ENCODE peak calls at places on chromosomes 12 and 14, in six cellular contexts. L is AG09319; K is activated CD4-positive, alpha-beta T cell treated with anti-CD3 and anti-CD28 coated beads for 36 hours; E is stimulated activated CD8-positive, alpha-beta memory T cell treated with anti-CD3 and anti-CD28 coated beads, Interleukin-2, amount 100 ng/mL, for 1 hour; P is T-helper 17 cell; B is Kasumi-1. G is an unnamed sample.

GRCh38 chr12:118103601-118104382 is at the start of gene VSIG10:
- DNase-seq in B (peak), L (peak), E (no peak), K (peak), P (no peak), G (peak)

GRCh38 chr14:36690301-36691020 is 28.8 kb downstream of the PAX9 start:
- DNase-seq in K (no peak), P (no peak), B (no peak), L (no peak), E (no peak), G (peak)

GRCh38 chr14:52106853-52107252 is 38.0 kb upstream of the NID2 start:
- DNase-seq in B (no peak), P (no peak), K (no peak), L (no peak), E (no peak), G (peak)

GRCh38 chr12:110860833-110861291 is 14.1 kb downstream of the CCDC63 start:
- DNase-seq in L (no peak), B (peak), P (no peak), K (no peak), E (no peak), G (no peak)

GRCh38 chr14:22839159-22839779 is 2.9 kb downstream of the MMP14 start:
- DNase-seq in E (no peak), P (no peak), K (no peak), B (no peak), L (no peak), G (no peak)

GRCh38 chr12:105235747-105236476 is at the start of gene APPL2:
- DNase-seq in P (peak), K (peak), B (peak), E (peak), L (peak), G (peak)

GRCh38 chr14:77580477-77580876 is 36.0 kb downstream of the SPTLC2 start:
- DNase-seq in B (no peak), K (no peak), P (no peak), E (no peak), L (no peak), G (peak)

GRCh38 chr14:71783101-71783500 is 149.1 kb upstream of the RGS6 start:
- DNase-seq in K (no peak), B (no peak), L (no peak), E (no peak), P (no peak), G (no peak)

GRCh38 chr14:58899317-58899713 is 261.6 kb downstream of the DACT1 start:
- DNase-seq in L (no peak), B (no peak), K (no peak), P (no peak), E (no peak), G (peak)

GRCh38 chr12:111699962-111700361 is 14.1 kb downstream of the ACAD10 start:
- DNase-seq in P (no peak), K (no peak), B (no peak), L (no peak), E (no peak), G (no peak)

GRCh38 chr12:117933545-117933944 is 35.2 kb downstream of the KSR2 start:
- DNase-seq in B (no peak), P (no peak), L (no peak), K (no peak), E (no peak), G (no peak)

GRCh38 chr12:14654842-14655241 is 41.6 kb downstream of the GUCY2C start:
- DNase-seq in P (no peak), K (no peak), L (no peak), B (no peak), E (no peak), G (no peak)

GRCh38 chr14:103762547-103762946 is 46.9 kb downstream of the ZFYVE21 start:
- DNase-seq in E (no peak), K (no peak), L (no peak), P (no peak), B (peak), G (no peak)

GRCh38 chr14:91660790-91661189 is 71.1 kb downstream of the CATSPERB start:
- DNase-seq in E (no peak), K (no peak), B (no peak), L (no peak), P (no peak), G (no peak)

GRCh38 chr14:39731912-39732311 is 299.7 kb upstream of the FBXO33 start:
- DNase-seq in P (no peak), E (no peak), B (no peak), L (no peak), K (peak), G (no peak)

GRCh38 chr12:69151254-69151751 is 88.1 kb upstream of the CPSF6 start:
- DNase-seq in B (no peak), L (no peak), P (no peak), E (no peak), K (no peak), G (no peak)

GRCh38 chr12:25328082-25328712 is 77.5 kb upstream of the KRAS start:
- DNase-seq in K (no peak), B (no peak), P (no peak), E (no peak), L (no peak), G (peak)

GRCh38 chr12:108777156-108777555 is 45.8 kb upstream of the CORO1C start:
- DNase-seq in L (no peak), B (no peak), E (no peak), P (no peak), K (no peak), G (no peak)

GRCh38 chr12:120444676-120445075 is 1.5 kb downstream of the TRIAP1 start:
- DNase-seq in L (no peak), E (no peak), K (no peak), P (no peak), B (no peak), G (no peak)

GRCh38 chr12:106033161-106033675 is 105.5 kb downstream of the NUAK1 start:
- DNase-seq in B (no peak), K (no peak), P (no peak), E (no peak), L (no peak), G (no peak)

GRCh38 chr12:52618866-52619265 is 507 bp upstream of the KRT73 start:
- DNase-seq in L (no peak), E (no peak), P (no peak), K (no peak), B (no peak), G (no peak)

GRCh38 chr12:56338643-56339422 is at the start of gene IL23A:
- DNase-seq in K (peak), L (no peak), E (peak), B (no peak), P (peak), G (peak)

GRCh38 chr12:124750787-124751471 is 112.7 kb downstream of the SCARB1 start:
- DNase-seq in B (no peak), P (no peak), E (no peak), K (no peak), L (no peak), G (no peak)

GRCh38 chr14:76909266-76909665 is 83.1 kb downstream of the LRRC74A start:
- DNase-seq in K (no peak), E (no peak), P (no peak), L (no peak), B (no peak), G (no peak)

GRCh38 chr12:13941258-13942249 is 39.8 kb downstream of the GRIN2B start:
- DNase-seq in K (peak), B (peak), L (no peak), P (no peak), E (no peak), G (peak)

GRCh38 chr12:124049451-124050094 is 76.6 kb downstream of the ZNF664 start:
- DNase-seq in K (no peak), P (no peak), L (no peak), E (no peak), B (no peak), G (peak)

GRCh38 chr12:4026476-4026875 is 153.3 kb upstream of the PARP11 start:
- DNase-seq in E (no peak), L (no peak), B (no peak), K (no peak), P (no peak), G (no peak)

GRCh38 chr14:61379639-61380184 is 58.3 kb downstream of the PRKCH start:
- DNase-seq in E (no peak), L (no peak), K (no peak), P (no peak), B (no peak), G (no peak)

GRCh38 chr14:52873694-52874093 is 77.2 kb downstream of the FERMT2 start:
- DNase-seq in K (no peak), P (no peak), E (no peak), B (no peak), L (peak), G (no peak)

GRCh38 chr12:53427905-53428594 is 4.4 kb downstream of the AMHR2 start:
- DNase-seq in L (peak), B (no peak), K (peak), P (no peak), E (no peak), G (peak)

GRCh38 chr12:110199360-110200123 is 75.4 kb downstream of the IFT81 start:
- DNase-seq in K (peak), B (no peak), L (peak), E (no peak), P (no peak), G (peak)

GRCh38 chr12:93092559-93092945 is 163.5 kb upstream of the EEA1 start:
- DNase-seq in E (no peak), B (no peak), P (no peak), K (no peak), L (no peak), G (no peak)

GRCh38 chr12:20140751-20141150 is 227.6 kb upstream of the PDE3A start:
- DNase-seq in P (no peak), K (no peak), B (no peak), L (no peak), E (no peak), G (no peak)

GRCh38 chr14:91284146-91284790 is 39.8 kb upstream of the GPR68 start:
- DNase-seq in B (no peak), P (no peak), L (peak), E (no peak), K (no peak), G (peak)

G was measured in kidney glomerular epithelial cell.